ENCODE peak calls at places on chromosomes 5 and 9, in seven cellular contexts. One of them, this sample, is unnamed.

GRCh38 chr9:119167876-119168275 is 201.4 kb downstream of the BRINP1 start:
- DNase-seq in IMR-90: no peak
- DNase-seq in H9: no peak
- DNase-seq in mesendoderm: no peak
- DNase-seq in mesenchymal stem cell: no peak
- DNase-seq in trophoblast cell: no peak
- DNase-seq in H1: no peak
- DNase-seq in this sample: no peak

GRCh38 chr5:115179959-115180709 is 10.4 kb upstream of the TRIM36 start:
- DNase-seq in IMR-90: peak
- DNase-seq in H9: peak
- DNase-seq in mesendoderm: peak
- DNase-seq in mesenchymal stem cell: peak
- DNase-seq in trophoblast cell: peak
- DNase-seq in H1: peak
- DNase-seq in this sample: peak

GRCh38 chr9:71830929-71831328 is 62.6 kb upstream of the CEMIP2 start:
- DNase-seq in IMR-90: no peak
- DNase-seq in H9: no peak
- DNase-seq in mesendoderm: no peak
- DNase-seq in mesenchymal stem cell: no peak
- DNase-seq in trophoblast cell: no peak
- DNase-seq in H1: no peak
- DNase-seq in this sample: no peak

GRCh38 chr5:107773479-107773878 is 102.7 kb upstream of the EFNA5 start:
- DNase-seq in IMR-90: no peak
- DNase-seq in H9: no peak
- DNase-seq in mesendoderm: no peak
- DNase-seq in mesenchymal stem cell: no peak
- DNase-seq in trophoblast cell: no peak
- DNase-seq in H1: no peak
- DNase-seq in this sample: no peak

GRCh38 chr9:88537743-88538055 is 2.7 kb downstream of the NXNL2 start:
- DNase-seq in IMR-90: peak
- DNase-seq in H9: no peak
- DNase-seq in mesendoderm: peak
- DNase-seq in mesenchymal stem cell: peak
- DNase-seq in trophoblast cell: peak
- DNase-seq in H1: no peak
- DNase-seq in this sample: peak

GRCh38 chr5:56264417-56265025 is 31.4 kb upstream of the ANKRD55 start:
- DNase-seq in IMR-90: peak
- DNase-seq in H9: peak
- DNase-seq in mesendoderm: peak
- DNase-seq in mesenchymal stem cell: peak
- DNase-seq in trophoblast cell: peak
- DNase-seq in H1: peak
- DNase-seq in this sample: peak

GRCh38 chr5:107274576-107274975 is 396.2 kb downstream of the EFNA5 start:
- DNase-seq in IMR-90: peak
- DNase-seq in H9: no peak
- DNase-seq in mesendoderm: no peak
- DNase-seq in mesenchymal stem cell: no peak
- DNase-seq in trophoblast cell: no peak
- DNase-seq in H1: no peak
- DNase-seq in this sample: no peak

GRCh38 chr5:132489871-132490483 is 596 bp downstream of the IRF1 start:
- DNase-seq in IMR-90: peak
- DNase-seq in H9: peak
- DNase-seq in mesendoderm: no peak
- DNase-seq in mesenchymal stem cell: peak
- DNase-seq in trophoblast cell: peak
- DNase-seq in H1: no peak
- DNase-seq in this sample: no peak

GRCh38 chr5:138466900-138467710 is 1.8 kb downstream of the EGR1 start:
- DNase-seq in IMR-90: peak
- DNase-seq in H9: no peak
- DNase-seq in mesendoderm: no peak
- DNase-seq in mesenchymal stem cell: peak
- DNase-seq in trophoblast cell: peak
- DNase-seq in H1: no peak
- DNase-seq in this sample: no peak

GRCh38 chr5:61802456-61802855 is 470.4 kb downstream of the ZSWIM6 start:
- DNase-seq in IMR-90: no peak
- DNase-seq in H9: no peak
- DNase-seq in mesendoderm: no peak
- DNase-seq in mesenchymal stem cell: no peak
- DNase-seq in trophoblast cell: no peak
- DNase-seq in H1: no peak
- DNase-seq in this sample: no peak

GRCh38 chr9:130451509-130452388 is 7.0 kb downstream of the ASS1 start:
- DNase-seq in IMR-90: peak
- DNase-seq in H9: peak
- DNase-seq in mesendoderm: peak
- DNase-seq in mesenchymal stem cell: peak
- DNase-seq in trophoblast cell: peak
- DNase-seq in H1: peak
- DNase-seq in this sample: no peak

GRCh38 chr5:32583582-32584232 is 1.6 kb upstream of the SUB1 start:
- DNase-seq in IMR-90: no peak
- DNase-seq in H9: peak
- DNase-seq in mesendoderm: peak
- DNase-seq in mesenchymal stem cell: no peak
- DNase-seq in trophoblast cell: no peak
- DNase-seq in H1: no peak
- DNase-seq in this sample: no peak

GRCh38 chr5:84450617-84451414 is 66.1 kb upstream of the EDIL3 start:
- DNase-seq in IMR-90: peak
- DNase-seq in H9: no peak
- DNase-seq in mesendoderm: no peak
- DNase-seq in mesenchymal stem cell: peak
- DNase-seq in trophoblast cell: no peak
- DNase-seq in H1: no peak
- DNase-seq in this sample: no peak

DNA sequence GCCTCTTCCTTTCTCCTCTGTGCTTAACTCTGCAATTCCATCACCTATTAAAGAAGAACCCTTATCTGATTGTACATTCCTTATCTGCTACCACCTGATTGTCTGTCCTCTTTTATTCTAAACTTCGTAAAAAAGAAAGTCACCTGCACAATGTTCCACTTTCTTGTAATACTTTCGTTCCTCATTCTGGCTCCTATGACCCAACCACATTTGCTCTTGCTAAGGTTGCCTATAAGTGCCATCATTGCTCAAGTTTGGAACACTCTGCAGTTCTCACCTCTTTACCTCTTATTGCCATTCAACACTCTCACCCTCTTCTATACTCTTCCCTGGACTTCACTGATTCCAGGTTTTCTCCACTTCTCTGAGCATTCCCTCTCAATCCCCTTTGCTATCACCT is 10.1 kb downstream of the TAF1L start:
- DNase-seq in IMR-90: no peak
- DNase-seq in H9: no peak
- DNase-seq in mesendoderm: no peak
- DNase-seq in mesenchymal stem cell: no peak
- DNase-seq in trophoblast cell: no peak
- DNase-seq in H1: no peak
- DNase-seq in this sample: no peak
- H4K8ac ChIP-seq in IMR-90: no peak
- H4K8ac ChIP-seq in H9: no peak
- H4K8ac ChIP-seq in mesendoderm: no peak
- H4K8ac ChIP-seq in mesenchymal stem cell: no peak
- H4K8ac ChIP-seq in trophoblast cell: no peak
- H4K8ac ChIP-seq in H1: no peak
- H4K8ac ChIP-seq in this sample: no peak

GRCh38 chr9:98091735-98092632 is 27.0 kb downstream of the TRIM14 start:
- DNase-seq in IMR-90: peak
- DNase-seq in H9: peak
- DNase-seq in mesendoderm: peak
- DNase-seq in mesenchymal stem cell: peak
- DNase-seq in trophoblast cell: peak
- DNase-seq in H1: peak
- DNase-seq in this sample: no peak
- H4K8ac ChIP-seq in IMR-90: no peak
- H4K8ac ChIP-seq in H9: no peak
- H4K8ac ChIP-seq in mesendoderm: no peak
- H4K8ac ChIP-seq in mesenchymal stem cell: peak
- H4K8ac ChIP-seq in trophoblast cell: no peak
- H4K8ac ChIP-seq in H1: no peak
- H4K8ac ChIP-seq in this sample: no peak

GRCh38 chr9:104093162-104093561 is 947 bp upstream of the SMC2 start:
- DNase-seq in IMR-90: peak
- DNase-seq in H9: no peak
- DNase-seq in mesendoderm: peak
- DNase-seq in mesenchymal stem cell: no peak
- DNase-seq in trophoblast cell: peak
- DNase-seq in H1: no peak
- DNase-seq in this sample: no peak
- H4K8ac ChIP-seq in IMR-90: peak
- H4K8ac ChIP-seq in H9: no peak
- H4K8ac ChIP-seq in mesendoderm: peak
- H4K8ac ChIP-seq in mesenchymal stem cell: no peak
- H4K8ac ChIP-seq in trophoblast cell: no peak
- H4K8ac ChIP-seq in H1: no peak
- H4K8ac ChIP-seq in this sample: no peak

GRCh38 chr5:2757563-2758311 is 6.3 kb upstream of the IRX2 start:
- DNase-seq in IMR-90: peak
- DNase-seq in H9: peak
- DNase-seq in mesendoderm: peak
- DNase-seq in mesenchymal stem cell: no peak
- DNase-seq in trophoblast cell: peak
- DNase-seq in H1: peak
- DNase-seq in this sample: no peak

GRCh38 chr5:2759091-2759490 is 7.6 kb upstream of the IRX2 start:
- DNase-seq in IMR-90: no peak
- DNase-seq in H9: no peak
- DNase-seq in mesendoderm: no peak
- DNase-seq in mesenchymal stem cell: no peak
- DNase-seq in trophoblast cell: no peak
- DNase-seq in H1: no peak
- DNase-seq in this sample: no peak

GRCh38 chr5:2758632-2759031 is 7.2 kb upstream of the IRX2 start:
- DNase-seq in IMR-90: no peak
- DNase-seq in H9: no peak
- DNase-seq in mesendoderm: no peak
- DNase-seq in mesenchymal stem cell: no peak
- DNase-seq in trophoblast cell: peak
- DNase-seq in H1: no peak
- DNase-seq in this sample: no peak

GRCh38 chr5:2761921-2762488 is 10.5 kb upstream of the IRX2 start:
- DNase-seq in IMR-90: no peak
- DNase-seq in H9: no peak
- DNase-seq in mesendoderm: peak
- DNase-seq in mesenchymal stem cell: no peak
- DNase-seq in trophoblast cell: no peak
- DNase-seq in H1: no peak
- DNase-seq in this sample: no peak

GRCh38 chr5:2759696-2760461 is 8.4 kb upstream of the IRX2 start:
- DNase-seq in IMR-90: no peak
- DNase-seq in H9: no peak
- DNase-seq in mesendoderm: no peak
- DNase-seq in mesenchymal stem cell: no peak
- DNase-seq in trophoblast cell: no peak
- DNase-seq in H1: peak
- DNase-seq in this sample: no peak
- H4K8ac ChIP-seq in IMR-90: no peak
- H4K8ac ChIP-seq in H9: no peak
- H4K8ac ChIP-seq in mesendoderm: no peak
- H4K8ac ChIP-seq in mesenchymal stem cell: no peak
- H4K8ac ChIP-seq in trophoblast cell: no peak
- H4K8ac ChIP-seq in H1: peak
- H4K8ac ChIP-seq in this sample: no peak

DNA sequence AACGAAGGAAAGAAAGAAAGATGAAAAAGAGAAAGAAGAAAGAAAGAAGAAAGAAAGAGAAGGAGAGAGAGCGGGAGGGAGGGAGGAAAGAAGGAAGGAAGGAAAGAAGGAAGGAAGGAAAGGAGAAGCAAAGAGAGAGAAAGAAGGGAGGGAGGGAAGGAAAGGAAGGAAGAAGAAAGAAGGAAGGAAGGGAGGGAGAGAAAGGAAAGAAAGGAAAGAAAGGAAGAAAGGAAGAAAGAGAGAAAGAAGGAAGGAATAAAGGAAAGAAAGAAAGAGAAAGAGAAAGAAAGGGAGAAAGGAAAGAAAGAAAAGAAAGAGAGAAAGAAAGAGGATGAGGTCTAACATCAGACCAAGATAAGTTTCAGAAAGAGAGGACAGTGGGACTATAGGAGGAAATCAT is 9.0 kb upstream of the ANKRD34B start:
- DNase-seq in IMR-90: no peak
- DNase-seq in H9: no peak
- DNase-seq in mesendoderm: no peak
- DNase-seq in mesenchymal stem cell: no peak
- DNase-seq in trophoblast cell: no peak
- DNase-seq in H1: no peak
- DNase-seq in this sample: no peak
- H4K8ac ChIP-seq in IMR-90: no peak
- H4K8ac ChIP-seq in H9: no peak
- H4K8ac ChIP-seq in mesendoderm: no peak
- H4K8ac ChIP-seq in mesenchymal stem cell: no peak
- H4K8ac ChIP-seq in trophoblast cell: no peak
- H4K8ac ChIP-seq in H1: no peak
- H4K8ac ChIP-seq in this sample: no peak

GRCh38 chr5:173660481-173661280 is 44.2 kb upstream of the BOD1 start:
- DNase-seq in IMR-90: no peak
- DNase-seq in H9: no peak
- DNase-seq in mesendoderm: no peak
- DNase-seq in mesenchymal stem cell: no peak
- DNase-seq in trophoblast cell: no peak
- DNase-seq in H1: no peak
- DNase-seq in this sample: no peak
- H4K8ac ChIP-seq in IMR-90: no peak
- H4K8ac ChIP-seq in H9: no peak
- H4K8ac ChIP-seq in mesendoderm: no peak
- H4K8ac ChIP-seq in mesenchymal stem cell: no peak
- H4K8ac ChIP-seq in trophoblast cell: no peak
- H4K8ac ChIP-seq in H1: no peak
- H4K8ac ChIP-seq in this sample: no peak

DNA sequence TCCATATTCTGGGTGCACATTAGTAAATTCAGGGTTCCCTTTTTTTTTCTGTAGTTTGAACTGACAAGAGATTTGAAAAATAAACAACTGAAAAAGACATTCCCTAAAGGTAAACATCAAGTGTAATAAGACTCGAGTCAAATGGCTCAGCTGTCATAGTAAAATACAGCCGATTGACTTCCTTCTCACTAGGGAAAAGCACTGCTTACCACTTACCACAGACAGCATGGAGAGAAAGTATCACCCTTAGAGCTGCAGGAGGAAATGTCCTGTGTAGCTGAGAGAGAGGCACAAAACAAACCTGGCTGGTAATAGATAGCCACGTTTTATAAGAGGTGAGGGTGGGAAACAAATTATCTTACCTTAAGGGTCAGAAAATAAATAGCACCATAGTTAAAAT is 12.1 kb upstream of the DMAC1 start:
- DNase-seq in IMR-90: no peak
- DNase-seq in H9: no peak
- DNase-seq in mesendoderm: no peak
- DNase-seq in mesenchymal stem cell: no peak
- DNase-seq in trophoblast cell: no peak
- DNase-seq in H1: no peak
- DNase-seq in this sample: no peak
- H4K8ac ChIP-seq in IMR-90: no peak
- H4K8ac ChIP-seq in H9: no peak
- H4K8ac ChIP-seq in mesendoderm: no peak
- H4K8ac ChIP-seq in mesenchymal stem cell: no peak
- H4K8ac ChIP-seq in trophoblast cell: no peak
- H4K8ac ChIP-seq in H1: no peak
- H4K8ac ChIP-seq in this sample: no peak